ENCODE peak calls at places on chromosomes 11 and 22, in seven cellular contexts. A is WTC11, F is HCT116, G is H1, I is HepG2, E is K562, C is GM12878. V is an unnamed sample.

GRCh38 chr11:95991545-95991944 is 67.6 kb upstream of the MTMR2 start:
- DNase-seq in A (no peak), F (no peak), G (no peak), I (no peak), E (no peak), C (no peak), V (no peak)

GRCh38 chr22:20491346-20491745 is 4.2 kb downstream of the KLHL22 start:
- DNase-seq in A (no peak), F (no peak), G (no peak), I (no peak), E (no peak), C (no peak), V (no peak)

GRCh38 chr11:17601206-17602075 is 54.4 kb downstream of the OTOG start:
- DNase-seq in A (no peak), F (no peak), G (no peak), I (no peak), E (peak), C (no peak), V (no peak)

GRCh38 chr11:66651011-66651410 is 12.5 kb downstream of the RBM4 start:
- DNase-seq in A (no peak), F (no peak), G (no peak), I (no peak), E (no peak), C (no peak), V (no peak)

GRCh38 chr22:39679652-39680051 is 109.1 kb downstream of the CACNA1I start:
- DNase-seq in A (no peak), F (no peak), G (no peak), I (no peak), E (no peak), C (no peak), V (no peak)

GRCh38 chr11:69463181-69463891 is 18.1 kb upstream of the LINC01488 start:
- DNase-seq in A (no peak), F (no peak), G (no peak), I (peak), E (no peak), C (no peak), V (no peak)

GRCh38 chr11:132032555-132032954 is 662.1 kb downstream of the NTM start:
- DNase-seq in A (no peak), F (no peak), G (no peak), I (no peak), E (no peak), C (no peak), V (no peak)

GRCh38 chr11:75056806-75057205 is 39.9 kb downstream of the OR2AT4 start:
- DNase-seq in A (no peak), F (no peak), G (no peak), I (no peak), E (no peak), C (no peak), V (no peak)

DNA sequence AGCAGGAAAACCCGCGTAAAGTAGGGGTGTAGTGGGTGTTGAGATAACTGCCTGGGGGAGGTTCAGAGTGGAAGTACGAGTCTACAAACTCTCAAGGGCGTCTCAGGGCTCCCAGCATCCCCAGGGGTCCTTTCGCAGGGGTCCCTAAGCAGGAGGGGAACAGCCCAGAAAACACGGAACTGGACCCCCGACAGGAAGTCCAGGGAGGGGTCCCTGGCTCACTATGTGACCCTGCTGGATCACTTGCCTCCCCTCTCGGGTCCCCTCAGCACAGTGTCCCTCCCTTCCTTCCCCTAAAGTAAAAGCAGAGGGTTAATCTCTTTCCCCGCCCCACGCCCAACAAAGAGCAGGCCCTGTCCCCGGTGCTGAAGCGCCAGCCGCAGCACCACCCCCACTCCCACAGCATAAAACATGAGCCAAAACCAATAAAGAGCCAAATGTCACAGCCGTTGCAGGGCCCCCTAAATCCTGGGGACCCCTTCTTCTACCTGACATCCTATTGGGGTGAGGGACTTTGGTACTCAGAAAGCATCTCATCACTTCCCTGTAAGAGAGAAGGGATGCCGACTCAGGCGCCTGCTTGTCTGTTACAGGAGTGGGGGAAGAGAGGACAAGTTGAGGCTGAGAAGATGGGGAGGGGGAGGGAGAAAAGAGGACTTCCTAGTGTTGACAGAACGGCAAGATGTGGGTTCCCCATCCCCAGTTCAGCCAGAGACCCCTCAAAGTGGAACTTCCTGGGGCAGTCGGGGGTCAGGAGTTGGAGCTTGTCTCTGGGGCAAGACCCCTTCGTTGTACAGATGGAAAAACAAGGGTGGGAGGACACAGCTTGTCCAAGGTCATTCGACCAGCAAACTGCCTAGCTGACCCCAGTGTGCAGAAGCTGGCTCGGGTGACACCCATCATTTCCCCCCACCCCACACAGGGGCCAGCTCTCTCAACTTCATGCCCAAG is 1.4 kb upstream of the NEFH start:
- DNase-seq in A (peak), F (no peak), G (no peak), I (no peak), E (peak), C (no peak), V (peak)
- TF ChIP-seq SP1 in A (no peak), F (no peak), G (no peak), I (no peak), E (no peak), C (no peak), V (no peak)

DNA sequence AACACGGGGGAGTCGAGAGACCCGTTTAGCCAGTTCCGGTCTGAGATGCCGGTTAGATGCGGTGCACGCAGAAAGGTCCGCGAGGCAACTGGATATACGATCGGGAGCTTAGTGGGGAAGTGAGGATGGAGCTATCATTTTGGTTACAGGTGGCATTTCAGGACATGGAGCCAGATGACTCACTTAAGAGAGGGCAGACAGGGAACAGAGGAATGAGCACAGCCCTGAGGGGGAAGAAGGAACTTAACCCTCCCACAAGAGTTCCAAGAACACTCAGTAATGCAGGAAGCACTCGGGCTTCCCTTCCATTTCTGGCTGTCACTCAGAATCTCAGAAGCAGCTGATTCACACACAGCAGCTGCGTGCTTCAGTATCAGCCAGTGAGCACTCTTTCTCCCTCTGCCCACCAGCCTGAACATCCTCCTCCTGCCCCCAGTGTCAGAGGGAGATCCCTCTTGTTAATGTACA is 34.9 kb downstream of the EFCAB6 start:
- DNase-seq in A (no peak), F (no peak), G (no peak), I (no peak), E (no peak), C (no peak), V (no peak)
- TF ChIP-seq SP1 in A (no peak), F (no peak), G (no peak), I (no peak), E (no peak), C (no peak), V (no peak)

GRCh38 chr22:48489551-48490512 is 1337.8 kb downstream of the BRD1 start:
- DNase-seq in A (no peak), F (no peak), G (no peak), I (no peak), E (no peak), C (no peak), V (no peak)
- TF ChIP-seq SP1 in A (no peak), F (no peak), G (no peak), I (no peak), E (no peak), C (no peak), V (no peak)

GRCh38 chr11:804599-804964 is 449 bp downstream of the PIDD1 start:
- DNase-seq in A (no peak), F (no peak), G (no peak), I (no peak), E (no peak), C (no peak), V (no peak)

GRCh38 chr11:802018-802617 is 2.9 kb downstream of the PIDD1 start:
- DNase-seq in A (no peak), F (no peak), G (no peak), I (no peak), E (no peak), C (no peak), V (no peak)

GRCh38 chr11:803770-804598 is 1.0 kb downstream of the PIDD1 start:
- DNase-seq in A (no peak), F (no peak), G (no peak), I (no peak), E (no peak), C (no peak), V (no peak)

GRCh38 chr11:802693-803466 is 2.2 kb downstream of the PIDD1 start:
- DNase-seq in A (no peak), F (no peak), G (no peak), I (no peak), E (no peak), C (no peak), V (no peak)

DNA sequence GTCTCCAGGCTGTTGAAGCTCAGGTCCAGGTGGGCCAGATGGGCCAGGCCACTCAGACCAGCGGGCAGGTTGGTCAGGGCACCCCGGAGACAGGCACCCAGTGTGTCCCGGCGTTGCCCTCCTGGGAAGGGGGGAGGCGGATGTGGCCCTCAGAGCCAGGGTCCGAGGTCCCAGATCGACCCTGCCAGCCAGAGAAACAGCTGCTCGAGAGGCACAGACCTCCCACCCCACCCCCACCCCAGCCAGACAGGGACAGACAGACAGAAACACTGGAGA is 1.6 kb downstream of the PIDD1 start:
- DNase-seq in A (no peak), F (no peak), G (no peak), I (no peak), E (no peak), C (no peak), V (no peak)
- TF ChIP-seq SP1 in A (no peak), F (no peak), G (no peak), I (no peak), E (no peak), C (no peak), V (no peak)

GRCh38 chr22:35465109-35465701 is 65.3 kb downstream of the MCM5 start:
- DNase-seq in A (no peak), F (no peak), G (no peak), I (peak), E (no peak), C (no peak), V (no peak)
- TF ChIP-seq SP1 in A (no peak), F (no peak), G (no peak), I (no peak), E (no peak), C (no peak), V (no peak)

DNA sequence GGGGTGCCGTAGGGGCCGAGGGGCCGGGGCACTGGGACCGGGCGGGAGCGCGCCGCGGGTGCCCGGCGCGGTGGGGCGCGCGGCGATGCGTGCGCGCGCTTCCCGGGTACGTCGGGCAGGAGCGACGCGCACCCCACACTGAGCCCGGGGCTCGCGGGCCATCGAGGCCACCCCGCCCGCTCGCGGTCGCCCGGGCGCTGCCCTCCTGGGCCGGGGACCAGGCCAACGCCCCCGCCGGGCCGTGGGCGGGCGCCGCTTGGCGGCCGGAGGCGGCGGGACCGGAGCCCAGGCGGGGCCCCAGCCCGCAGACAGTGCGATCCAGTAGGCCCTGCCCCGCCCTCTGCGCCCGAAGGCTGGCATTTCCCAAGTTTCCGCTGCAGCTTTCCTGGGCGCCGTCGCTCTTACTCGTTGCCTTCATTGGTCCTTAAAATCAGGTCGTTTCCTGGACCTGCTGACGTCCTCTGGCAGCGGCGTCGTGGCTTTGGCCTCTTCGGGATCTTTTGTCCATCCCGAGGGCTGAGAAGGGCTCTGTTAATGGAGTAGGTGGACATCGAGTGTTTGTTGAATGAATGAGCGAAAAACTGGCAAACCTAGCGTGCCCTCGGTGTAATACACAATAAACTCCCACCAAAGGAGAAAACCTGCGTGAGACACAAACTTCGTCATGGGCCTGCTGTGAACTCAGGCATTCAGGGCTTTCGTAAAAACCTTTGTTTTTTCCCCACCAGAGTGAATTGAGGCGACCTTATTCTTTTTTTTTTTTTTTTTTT is 638 bp downstream of the PARVA start:
- DNase-seq in A (peak), F (peak), G (peak), I (peak), E (peak), C (no peak), V (peak)
- TF ChIP-seq SP1 in A (no peak), F (no peak), G (no peak), I (no peak), E (no peak), C (no peak), V (no peak)

DNA sequence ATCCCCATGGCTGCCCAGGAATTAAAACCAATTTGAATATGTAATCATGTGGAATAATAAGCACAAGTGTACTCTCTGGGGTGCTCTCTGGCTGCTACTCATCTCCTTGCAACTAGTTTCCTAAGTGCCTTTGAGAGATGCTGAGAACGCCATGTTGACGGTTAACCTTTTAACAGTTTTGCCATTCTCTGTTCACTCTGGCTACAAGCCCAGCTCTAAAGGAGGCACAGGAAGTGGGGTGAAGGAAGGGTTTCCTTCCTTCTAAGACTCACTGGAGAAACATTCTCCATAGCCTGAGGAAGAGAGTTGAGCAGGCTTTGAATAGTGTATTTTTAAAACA is 122.0 kb upstream of the ZC3H12C start:
- DNase-seq in A (no peak), F (no peak), G (no peak), I (no peak), E (no peak), C (no peak), V (no peak)
- TF ChIP-seq SP1 in A (no peak), F (no peak), G (no peak), I (no peak), E (no peak), C (no peak), V (no peak)

GRCh38 chr22:49312601-49313000 is 515.1 kb downstream of the BRD1 start:
- DNase-seq in A (no peak), F (no peak), G (no peak), I (no peak), E (no peak), C (no peak), V (no peak)
- TF ChIP-seq SP1 in A (no peak), F (no peak), G (no peak), I (no peak), E (no peak), C (no peak), V (no peak)

DNA sequence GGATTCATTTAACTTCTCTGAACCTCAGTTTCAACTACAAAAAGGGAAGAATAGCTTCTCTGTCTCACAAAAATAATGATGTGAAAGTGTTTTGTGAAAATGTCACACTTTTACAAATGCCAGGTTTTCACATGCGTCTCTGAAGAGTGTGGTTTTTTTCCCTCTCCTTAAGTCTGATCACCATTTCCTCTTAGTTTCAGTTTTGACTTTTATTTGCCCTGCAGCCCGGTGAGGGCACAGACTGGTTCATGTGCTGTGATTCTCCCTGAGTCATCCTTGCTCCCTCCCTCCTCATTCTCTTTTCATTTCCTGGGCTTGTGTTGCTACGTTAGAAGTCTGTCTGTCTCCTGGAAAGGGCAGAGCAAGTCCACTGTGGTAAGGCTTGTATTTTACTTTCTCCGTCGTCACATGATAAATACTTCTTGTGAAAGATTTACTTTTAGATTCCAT is 67.8 kb downstream of the BID start:
- DNase-seq in A (no peak), F (peak), G (no peak), I (peak), E (no peak), C (peak), V (no peak)
- TF ChIP-seq SP1 in A (no peak), F (peak), G (no peak), I (no peak), E (no peak), C (no peak), V (no peak)

V was measured in HEK293T.